ENCODE peak calls at places on chromosomes 11 and 22, in four cellular contexts. T is cardiac muscle cell, X is AG10803, U is GM23338. N is an unnamed sample.

GRCh38 chr22:23182289-23183106 is 2.2 kb downstream of the BCR start:
- DNase-seq in T (peak; percentile 43), U (peak; percentile 47), X (no peak), N (no peak)

GRCh38 chr22:45671783-45672563 is at the start of gene ATXN10:
- DNase-seq in U (no peak), X (peak; percentile 79), T (peak; percentile 91), N (no peak)

GRCh38 chr11:120563698-120564572 is 52.4 kb downstream of the GRIK4 start:
- DNase-seq in X (no peak), U (peak; percentile 83), T (peak; percentile 42), N (no peak)

GRCh38 chr11:25766332-25767015 is 565.5 kb upstream of the ANO3 start:
- DNase-seq in T (no peak), X (no peak), U (no peak), N (no peak)

GRCh38 chr22:22996511-22997261 is 73.6 kb upstream of the GNAZ start:
- DNase-seq in T (no peak), X (no peak), U (no peak), N (no peak)

GRCh38 chr11:75547617-75548054 is 14.4 kb upstream of the SERPINH1 start:
- DNase-seq in T (peak; percentile 88), U (peak; percentile 89), X (peak; percentile 56), N (no peak)

GRCh38 chr11:66479741-66480115 is 506 bp upstream of the DPP3 start:
- DNase-seq in U (no peak), T (no peak), X (no peak), N (peak; percentile 26)

GRCh38 chr11:2113776-2114175 is 25.4 kb downstream of the IGF2 start:
- DNase-seq in X (no peak), T (no peak), U (no peak), N (no peak)

GRCh38 chr11:83088965-83089364 is 17.3 kb upstream of the RAB30 start:
- DNase-seq in T (no peak), U (peak; percentile 14), X (no peak), N (no peak)

GRCh38 chr11:69401715-69402114 is 79.7 kb upstream of the LINC01488 start:
- DNase-seq in X (no peak), U (no peak), T (no peak), N (no peak)

GRCh38 chr11:83975984-83976383 is 689.8 kb upstream of the CCDC90B start:
- DNase-seq in T (no peak), U (no peak), X (no peak), N (no peak)

GRCh38 chr11:5689551-5689983 is at the start of gene TRIM22:
- DNase-seq in U (peak; percentile 81), X (peak; percentile 91), T (no peak), N (peak; percentile 32)

GRCh38 chr22:50058338-50059184 is 463 bp upstream of the TTLL8 start:
- DNase-seq in U (no peak), T (no peak), X (no peak), N (no peak)

GRCh38 chr22:36424901-36425579 is 37.3 kb upstream of the MYH9 start:
- DNase-seq in X (no peak), U (no peak), T (no peak), N (no peak)

GRCh38 chr22:24942301-24942700 is 4.2 kb downstream of the LHFPL7 start:
- DNase-seq in U (no peak), T (no peak), X (no peak), N (no peak)

GRCh38 chr11:128737704-128738103 is 43.8 kb downstream of the FLI1 start:
- DNase-seq in T (no peak), U (no peak), X (no peak), N (no peak)

GRCh38 chr11:119423459-119424254 is 685 bp upstream of the THY1 start:
- DNase-seq in U (no peak), X (no peak), T (no peak), N (no peak)
- H3K4me3 ChIP-seq in U (peak overlapping the region; percentile 78), X (peak overlapping the region; percentile 93), T (no peak overlapping the region), N (no peak overlapping the region)

GRCh38 chr11:46393759-46394158 is 2.2 kb upstream of the CHRM4 start:
- DNase-seq in U (no peak), T (no peak), X (no peak), N (no peak)

GRCh38 chr11:46391186-46391577 is 394 bp downstream of the CHRM4 start:
- DNase-seq in U (no peak), T (no peak), X (no peak), N (no peak)

GRCh38 chr11:46392421-46393230 is 1.1 kb upstream of the CHRM4 start:
- DNase-seq in X (peak; percentile 71), T (peak; percentile 94), U (peak; percentile 95), N (no peak)

GRCh38 chr11:46391578-46392420 is at the start of gene CHRM4:
- DNase-seq in X (no peak), T (peak; percentile 79), U (peak; percentile 70), N (no peak)

GRCh38 chr11:46393231-46393616 is 1.6 kb upstream of the CHRM4 start:
- DNase-seq in T (no peak), X (no peak), U (no peak), N (no peak)
- H3K4me3 ChIP-seq in T (no peak overlapping the region), X (no peak overlapping the region), U (peak overlapping the region; percentile 76), N (no peak overlapping the region)

GRCh38 chr11:33375688-33376311 is 118.6 kb downstream of the HIPK3 start:
- DNase-seq in T (peak; percentile 51), X (peak; percentile 45), U (peak; percentile 73), N (no peak)

GRCh38 chr11:33377100-33377851 is 120.1 kb downstream of the HIPK3 start:
- DNase-seq in X (peak; percentile 56), T (no peak), U (no peak), N (no peak)

GRCh38 chr11:33373636-33374035 is 116.5 kb downstream of the HIPK3 start:
- DNase-seq in U (no peak), X (no peak), T (no peak), N (no peak)

GRCh38 chr11:33376331-33377099 is 119.3 kb downstream of the HIPK3 start:
- DNase-seq in X (peak; percentile 30), U (peak; percentile 73), T (peak; percentile 64), N (no peak)

GRCh38 chr11:33375236-33375635 is 118.1 kb downstream of the HIPK3 start:
- DNase-seq in T (no peak), X (no peak), U (peak; percentile 28), N (no peak)
- H3K4me3 ChIP-seq in T (no peak overlapping the region), X (peak overlapping the region; percentile 72), U (peak overlapping the region; percentile 61), N (no peak overlapping the region)

GRCh38 chr11:131688056-131688693 is 317.8 kb downstream of the NTM start:
- DNase-seq in U (peak; percentile 82), X (peak; percentile 55), T (peak; percentile 68), N (no peak)
- H3K4me3 ChIP-seq in U (peak overlapping the region; percentile 42), X (peak overlapping the region; percentile 52), T (no peak overlapping the region), N (peak overlapping the region; percentile 6)

GRCh38 chr11:8080069-8080670 is 841 bp upstream of the TUB start:
- DNase-seq in X (no peak), T (no peak), U (no peak), N (no peak)

GRCh38 chr11:8082391-8083087 is 1.5 kb downstream of the TUB start:
- DNase-seq in U (peak; percentile 64), X (peak; percentile 40), T (peak; percentile 64), N (no peak)

GRCh38 chr11:8081591-8082021 is 595 bp downstream of the TUB start:
- DNase-seq in T (no peak), X (peak; percentile 30), U (no peak), N (no peak)

GRCh38 chr11:8079111-8079675 is 1.8 kb upstream of the TUB start:
- DNase-seq in T (no peak), X (no peak), U (no peak), N (no peak)

DNA sequence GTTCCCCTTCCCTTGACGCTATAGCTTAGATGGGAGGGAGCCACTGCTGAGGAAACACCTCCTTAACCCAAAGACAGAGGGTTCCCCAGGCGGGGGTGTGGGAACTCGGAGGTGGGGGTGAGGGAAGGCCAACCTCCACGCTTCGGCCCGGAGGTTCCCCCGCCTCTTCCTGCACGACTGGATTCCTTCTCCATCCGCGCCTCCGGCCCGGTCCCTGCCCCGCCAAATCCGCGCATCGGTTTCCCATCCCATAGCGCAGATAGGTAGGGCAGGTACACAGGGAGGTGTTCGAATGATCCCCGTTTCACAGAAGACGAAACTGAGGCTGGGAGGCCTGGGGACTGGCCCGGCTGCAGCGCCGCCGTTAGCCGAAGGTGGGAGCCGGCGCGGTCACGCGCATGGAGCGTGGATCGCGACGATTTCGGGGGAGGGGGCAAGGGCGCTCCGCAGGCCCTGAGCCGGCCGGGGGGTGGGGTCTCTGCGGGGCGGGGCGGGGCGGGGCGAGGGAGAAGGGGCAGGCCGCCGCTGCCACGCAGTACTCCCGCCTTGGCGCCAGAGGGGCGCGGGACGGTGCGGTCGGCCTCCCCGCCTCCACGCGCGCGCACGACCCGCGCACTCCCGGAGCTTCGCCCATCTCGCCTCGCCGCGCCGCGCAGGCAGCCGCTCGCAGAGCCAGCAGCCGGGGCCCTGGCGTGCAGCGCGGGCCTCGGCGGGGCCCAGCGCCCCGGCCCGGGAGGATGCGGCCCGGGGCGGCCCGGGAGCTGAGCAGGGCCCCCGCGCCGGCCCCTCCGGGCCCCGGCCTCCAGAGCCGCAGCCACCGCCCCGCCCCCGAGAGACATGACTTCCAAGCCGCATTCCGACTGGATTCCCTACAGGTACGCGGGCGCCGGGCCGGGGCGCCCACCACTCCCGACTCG is at the start of gene TUB:
- DNase-seq in X (peak; percentile 28), T (peak; percentile 72), U (peak; percentile 86), N (no peak)
- H3K4me3 ChIP-seq in X (peak within 1 kb of the TSS; percentile 65), T (peak within 1 kb of the TSS; percentile 52), U (peak within 1 kb of the TSS; percentile 69), N (peak within 1 kb of the TSS; percentile 35)

DNA sequence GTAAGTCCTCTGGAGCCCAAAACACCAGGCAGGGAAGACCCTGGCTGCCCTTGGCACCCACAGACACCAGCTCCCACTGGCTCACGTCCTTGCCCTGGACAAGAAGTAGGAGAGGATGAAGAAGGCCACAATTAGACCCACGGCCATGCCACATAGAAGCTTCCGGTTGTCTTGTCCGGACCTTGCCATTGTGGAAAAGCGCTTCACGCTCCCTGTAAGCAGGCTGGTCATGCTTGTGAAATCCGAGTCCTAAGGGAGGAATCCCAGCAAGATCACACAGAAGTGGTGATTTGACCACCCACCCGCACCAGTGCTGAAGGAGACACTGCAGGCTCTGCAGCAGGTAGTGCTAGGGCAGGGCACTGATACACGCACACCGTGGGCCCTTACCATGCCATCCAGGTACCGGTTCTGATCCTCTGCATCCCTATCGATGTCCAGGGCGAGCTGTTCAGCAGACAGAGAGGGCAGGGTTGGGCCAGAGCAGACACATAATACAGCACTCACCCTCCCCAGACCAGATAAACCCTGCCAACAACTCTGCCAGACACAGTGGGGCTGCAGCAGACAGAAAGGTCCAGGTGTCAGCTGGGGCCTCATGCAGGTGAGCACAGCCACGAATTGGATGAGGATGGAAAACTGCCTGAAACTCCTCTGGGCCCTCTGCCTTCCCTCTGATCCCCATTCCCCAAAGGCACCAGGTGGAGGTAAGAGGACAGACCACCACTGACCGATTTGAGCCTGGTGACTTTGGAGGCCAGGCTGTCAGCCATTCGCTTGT is 1.8 kb downstream of the BET1L start:
- DNase-seq in T (no peak), X (no peak), U (no peak), N (no peak)
- H3K4me3 ChIP-seq in T (no peak overlapping the region), X (peak overlapping the region; percentile 99), U (peak overlapping the region; percentile 96), N (no peak overlapping the region)

DNA sequence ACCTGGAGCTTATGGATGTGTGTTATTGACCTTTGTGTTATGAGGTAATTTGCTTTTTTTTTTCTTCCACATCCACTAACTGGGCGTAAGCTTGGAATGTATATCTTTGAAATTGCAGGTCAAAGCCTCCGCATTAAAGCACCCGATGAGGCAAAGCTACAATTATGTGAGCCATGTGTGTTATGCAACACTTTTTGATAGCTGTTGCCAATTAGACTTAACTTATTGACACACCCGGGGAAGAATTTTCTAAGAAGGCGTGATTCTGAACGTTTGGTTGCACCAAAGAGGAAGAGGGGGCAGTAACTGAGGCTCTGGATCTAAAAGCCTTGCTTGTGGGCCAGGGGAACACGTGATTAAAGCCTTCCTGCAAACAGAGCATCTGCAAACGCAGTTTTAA is 611 bp upstream of the TEX12 start:
- DNase-seq in X (peak; percentile 80), U (no peak), T (no peak), N (no peak)
- H3K4me3 ChIP-seq in X (no peak overlapping the region), U (no peak overlapping the region), T (no peak overlapping the region), N (no peak overlapping the region)

N was measured in kidney epithelial cell.